ENCODE peak calls at places on chromosomes 1 and 21, in ten cellular contexts. P is fibroblast of pulmonary artery, D is GM06990, N is left ventricle myocardium inferior, S is cardiac muscle cell, M is transverse colon, K is fibroblast of lung, I is BE2C, J is esophagus squamous epithelium, Q is Caco-2. U is an unnamed sample.

GRCh38 chr1:197519741-197520334 is 251.8 kb downstream of the CRB1 start:
- DNase-seq in P (peak; percentile 42), D (no peak), N (no peak), S (no peak), M (no peak), K (peak; percentile 11), I (no peak), J (no peak), Q (peak; percentile 3), U (no peak)

GRCh38 chr1:55696181-55696580 is 481.0 kb upstream of the USP24 start:
- DNase-seq in P (peak; percentile 83), D (no peak), N (no peak), S (peak; percentile 15), M (no peak), K (peak; percentile 97), I (peak; percentile 23), J (no peak), Q (no peak), U (no peak)

GRCh38 chr1:90384152-90384650 is 332.9 kb downstream of the BARHL2 start:
- DNase-seq in P (no peak), D (no peak), N (no peak), S (no peak), M (no peak), K (no peak), I (no peak), J (no peak), Q (no peak), U (no peak)

GRCh38 chr21:44547656-44548331 is 3.5 kb downstream of the KRTAP10-2 start:
- DNase-seq in P (no peak), D (no peak), N (no peak), S (no peak), M (no peak), K (no peak), I (no peak), J (no peak), Q (no peak), U (no peak)

GRCh38 chr21:42453301-42454220 is 42.5 kb downstream of the RSPH1 start:
- DNase-seq in P (no peak), D (no peak), N (no peak), S (no peak), M (no peak), K (no peak), I (peak; percentile 4), J (no peak), Q (no peak), U (no peak)

GRCh38 chr1:99657213-99658030 is 11.5 kb downstream of the PALMD start:
- DNase-seq in P (peak; percentile 92), D (no peak), N (no peak), S (no peak), M (no peak), K (peak; percentile 56), I (no peak), J (no peak), Q (peak; percentile 5), U (no peak)

GRCh38 chr1:230322967-230323547 is 103.1 kb downstream of the PGBD5 start:
- DNase-seq in P (no peak), D (no peak), N (no peak), S (no peak), M (no peak), K (no peak), I (no peak), J (no peak), Q (no peak), U (no peak)

GRCh38 chr1:87056974-87057373 is 142.5 kb downstream of the HS2ST1 start:
- DNase-seq in P (no peak), D (no peak), N (no peak), S (no peak), M (no peak), K (no peak), I (no peak), J (no peak), Q (no peak), U (no peak)

GRCh38 chr1:172443666-172444453 is at the start of gene PIGC:
- DNase-seq in P (peak; percentile 89), D (peak; percentile 87), N (peak; percentile 91), S (peak; percentile 93), M (peak; percentile 93), K (peak; percentile 76), I (peak; percentile 93), J (peak; percentile 29), Q (peak; percentile 93), U (peak; percentile 65)

GRCh38 chr21:39173999-39174398 is 9.3 kb downstream of the PSMG1 start:
- DNase-seq in P (no peak), D (no peak), N (no peak), S (no peak), M (no peak), K (no peak), I (no peak), J (no peak), Q (no peak), U (no peak)

GRCh38 chr21:35036521-35037383 is 12.3 kb downstream of the RUNX1 start:
- DNase-seq in P (no peak), D (no peak), N (no peak), S (no peak), M (no peak), K (no peak), I (no peak), J (no peak), Q (no peak), U (no peak)

GRCh38 chr1:86747304-86747703 is 42.9 kb downstream of the SH3GLB1 start:
- DNase-seq in P (no peak), D (no peak), N (no peak), S (no peak), M (no peak), K (no peak), I (no peak), J (no peak), Q (no peak), U (no peak)

GRCh38 chr1:61064673-61065072 is 17.7 kb upstream of the NFIA start:
- DNase-seq in P (no peak), D (no peak), N (no peak), S (no peak), M (no peak), K (no peak), I (no peak), J (no peak), Q (no peak), U (no peak)

GRCh38 chr1:44222397-44223334 is 9.4 kb downstream of the DMAP1 start:
- DNase-seq in P (no peak), D (no peak), N (no peak), S (no peak), M (no peak), K (no peak), I (no peak), J (no peak), Q (no peak), U (no peak)

GRCh38 chr1:244322791-244323521 is 128.8 kb downstream of the ADSS2 start:
- DNase-seq in P (peak; percentile 98), D (no peak), N (no peak), S (no peak), M (no peak), K (peak; percentile 96), I (no peak), J (no peak), Q (peak; percentile 43), U (no peak)

GRCh38 chr21:42297372-42297771 is 17.8 kb downstream of the TFF3 start:
- DNase-seq in P (no peak), D (no peak), N (no peak), S (no peak), M (no peak), K (no peak), I (no peak), J (no peak), Q (no peak), U (no peak)

GRCh38 chr1:245288796-245289195 is 134.0 kb downstream of the KIF26B start:
- DNase-seq in P (no peak), D (no peak), N (no peak), S (no peak), M (no peak), K (peak; percentile 56), I (no peak), J (no peak), Q (no peak), U (no peak)

GRCh38 chr1:86913399-86913895 is 479 bp downstream of the SELENOF start:
- DNase-seq in P (peak; percentile 46), D (peak; percentile 39), N (no peak), S (peak; percentile 49), M (peak; percentile 31), K (no peak), I (no peak), J (no peak), Q (peak; percentile 3), U (peak; percentile 50)

GRCh38 chr1:162755306-162755705 is 35.2 kb upstream of the HSD17B7 start:
- DNase-seq in P (no peak), D (no peak), N (no peak), S (no peak), M (no peak), K (no peak), I (no peak), J (no peak), Q (no peak), U (no peak)
- TF ChIP-seq CTCF in P (no peak), D (no peak), N (no peak), S (no peak), M (no peak), K (no peak), I (no peak), J (no peak), Q (no peak), U (no peak)

GRCh38 chr1:112507336-112507735 is 1.4 kb upstream of the WNT2B start:
- DNase-seq in P (no peak), D (no peak), N (no peak), S (no peak), M (no peak), K (no peak), I (no peak), J (no peak), Q (no peak), U (no peak)
- H3K4me3 ChIP-seq in P (no peak overlapping the region), D (no peak overlapping the region), N (no peak overlapping the region), S (no peak overlapping the region), M (no peak overlapping the region), K (no peak overlapping the region), I (no peak overlapping the region), J (no peak overlapping the region), Q (no peak overlapping the region), U (no peak overlapping the region)

DNA sequence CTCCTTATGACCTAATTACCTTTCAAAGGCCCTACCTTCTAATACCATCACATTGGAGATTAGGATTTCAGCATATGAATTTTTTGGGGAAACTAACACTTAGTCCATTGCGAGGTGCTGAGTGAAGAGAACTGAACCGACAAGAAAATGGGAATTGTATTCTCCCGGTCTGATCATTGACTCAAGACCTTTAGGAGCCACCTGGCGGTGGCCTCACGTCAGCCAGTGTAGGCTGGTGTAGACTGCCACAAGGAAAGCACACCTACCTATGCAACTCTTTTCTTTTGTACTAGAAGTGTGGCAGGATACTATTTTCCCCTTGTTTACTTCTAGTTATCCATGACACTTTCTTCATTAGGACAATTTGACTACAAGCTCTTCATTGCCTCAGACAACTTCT is 333.5 kb upstream of the B3GALT2 start:
- DNase-seq in P (no peak), D (no peak), N (no peak), S (no peak), M (no peak), K (no peak), I (no peak), J (no peak), Q (peak; percentile 33), U (no peak)
- TF ChIP-seq CTCF in P (no peak), D (no peak), N (no peak), S (no peak), M (no peak), K (no peak), I (no peak), J (no peak), Q (peak; percentile 22), U (no peak)

DNA sequence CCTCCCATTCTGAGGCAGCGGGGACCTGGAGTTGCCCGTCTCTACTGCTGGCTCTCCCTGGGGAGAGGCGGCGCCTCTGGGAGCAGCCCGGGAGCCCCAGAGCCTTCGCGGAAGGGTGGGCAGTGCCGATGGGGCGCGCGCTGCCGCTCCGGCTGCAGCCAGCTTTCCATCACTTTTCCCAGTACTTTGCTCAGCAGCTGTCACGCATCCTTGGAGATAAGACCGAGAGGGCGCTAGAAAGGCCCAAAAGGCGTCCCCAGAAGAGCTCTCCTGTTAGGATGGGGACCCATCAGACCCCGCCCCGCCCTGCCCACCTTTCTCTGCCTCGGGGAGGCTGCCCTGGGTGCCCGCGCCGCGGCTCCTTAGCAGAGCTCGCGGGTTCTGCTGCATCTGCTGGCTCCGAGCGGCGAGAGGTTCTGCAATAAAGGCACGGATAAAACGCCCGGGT is 531 bp downstream of the KCNH1 start:
- DNase-seq in P (no peak), D (peak; percentile 9), N (no peak), S (peak; percentile 38), M (no peak), K (peak; percentile 12), I (peak; percentile 31), J (no peak), Q (no peak), U (no peak)
- H3K4me3 ChIP-seq in P (peak overlapping the region; percentile 45), D (no peak overlapping the region), N (peak overlapping the region; percentile 64), S (peak overlapping the region; percentile 24), M (peak overlapping the region; percentile 31), K (peak overlapping the region; percentile 27), I (peak overlapping the region; percentile 57), J (peak overlapping the region; percentile 44), Q (peak overlapping the region; percentile 26), U (no peak overlapping the region)